ENCODE peak calls at places on chromosomes 16 and 17, in five cellular contexts. A is kidney; U is CD8-positive, alpha-beta memory T cell; H is mucosa of descending colon; B is endodermal cell. X is an unnamed sample.

GRCh38 chr16:53913082-53913870 is 209.3 kb downstream of the FTO start:
- DNase-seq in A (no peak), U (no peak), H (no peak), B (no peak), X (peak)

GRCh38 chr17:44105483-44105882 is 18.0 kb downstream of the HDAC5 start:
- DNase-seq in A (no peak), U (no peak), H (no peak), B (peak), X (no peak)

GRCh38 chr16:31711344-31711845 is 162.2 kb upstream of the ZNF267 start:
- DNase-seq in A (no peak), U (no peak), H (no peak), B (no peak), X (no peak)

GRCh38 chr17:76678330-76678729 is 32.4 kb downstream of the MXRA7 start:
- DNase-seq in A (peak), U (peak), H (peak), B (no peak), X (no peak)

GRCh38 chr17:57949649-57950048 is 5.6 kb downstream of the CUEDC1 start:
- DNase-seq in A (no peak), U (no peak), H (no peak), B (no peak), X (no peak)

GRCh38 chr16:57653936-57654335 is 14.2 kb upstream of the ADGRG3 start:
- DNase-seq in A (no peak), U (no peak), H (no peak), B (no peak), X (no peak)

GRCh38 chr17:68134046-68134637 is 98.6 kb downstream of the KPNA2 start:
- DNase-seq in A (no peak), U (no peak), H (no peak), B (peak), X (no peak)

GRCh38 chr17:31411707-31412285 is 20.3 kb downstream of the RAB11FIP4 start:
- DNase-seq in A (peak), U (no peak), H (peak), B (no peak), X (no peak)

GRCh38 chr16:85027349-85027967 is at the start of gene KIAA0513:
- DNase-seq in A (peak), U (peak), H (peak), B (peak), X (peak)

GRCh38 chr16:84349852-84350565 is 18.3 kb upstream of the ATP2C2 start:
- DNase-seq in A (peak), U (no peak), H (peak), B (no peak), X (no peak)

GRCh38 chr16:53094013-53094630 is 39.3 kb downstream of the CHD9 start:
- DNase-seq in A (peak), U (peak), H (peak), B (no peak), X (no peak)

GRCh38 chr17:49525831-49526741 is 31.0 kb downstream of the NGFR start:
- DNase-seq in A (no peak), U (no peak), H (no peak), B (peak), X (no peak)

GRCh38 chr17:836154-836553 is 54.0 kb downstream of the MRM3 start:
- DNase-seq in A (no peak), U (no peak), H (no peak), B (no peak), X (no peak)

GRCh38 chr17:72648702-72649101 is 443.8 kb downstream of the SLC39A11 start:
- DNase-seq in A (no peak), U (no peak), H (no peak), B (no peak), X (no peak)

GRCh38 chr16:8675183-8676159 is 1.1 kb downstream of the ABAT start:
- DNase-seq in A (no peak), U (peak), H (no peak), B (no peak), X (no peak)

GRCh38 chr16:66266436-66267286 is 99.8 kb upstream of the CDH5 start:
- DNase-seq in A (no peak), U (no peak), H (peak), B (peak), X (no peak)

GRCh38 chr17:35243459-35244204 is 760 bp downstream of the SLFN5 start:
- DNase-seq in A (peak), U (peak), H (peak), B (peak), X (peak)

GRCh38 chr17:51120357-51120738 is 320 bp downstream of the SPAG9 start:
- DNase-seq in A (no peak), U (no peak), H (no peak), B (no peak), X (no peak)

GRCh38 chr16:48035142-48035541 is 120.7 kb downstream of the ABCC12 start:
- DNase-seq in A (no peak), U (no peak), H (no peak), B (no peak), X (no peak)

GRCh38 chr16:86018487-86018886 is 119.5 kb downstream of the IRF8 start:
- DNase-seq in A (peak), U (no peak), H (peak), B (peak), X (no peak)

GRCh38 chr16:81366316-81366932 is 51.7 kb downstream of the GAN start:
- DNase-seq in A (no peak), U (peak), H (no peak), B (no peak), X (peak)

GRCh38 chr17:81831563-81831956 is 1.5 kb downstream of the MCRIP1 start:
- DNase-seq in A (no peak), U (no peak), H (no peak), B (no peak), X (no peak)

GRCh38 chr17:38352245-38353083 is 820 bp downstream of the SOCS7 start:
- DNase-seq in A (peak), U (no peak), H (no peak), B (peak), X (peak)

GRCh38 chr16:87570938-87571867 is 31.1 kb upstream of the JPH3 start:
- DNase-seq in A (peak), U (no peak), H (no peak), B (peak), X (peak)

GRCh38 chr17:30344283-30345088 is 10.6 kb upstream of the TMIGD1 start:
- DNase-seq in A (no peak), U (no peak), H (peak), B (no peak), X (peak)

GRCh38 chr17:12230411-12230810 is 209.7 kb downstream of the MAP2K4 start:
- DNase-seq in A (no peak), U (no peak), H (no peak), B (no peak), X (no peak)

GRCh38 chr17:71441098-71441497 is 679.7 kb upstream of the SOX9 start:
- DNase-seq in A (no peak), U (no peak), H (no peak), B (no peak), X (no peak)

GRCh38 chr17:81551458-81552243 is 502 bp downstream of the FAAP100 start:
- DNase-seq in A (peak), U (no peak), H (peak), B (peak), X (no peak)

GRCh38 chr16:50593410-50594139 is 45.4 kb downstream of the NKD1 start:
- DNase-seq in A (no peak), U (no peak), H (no peak), B (peak), X (peak)

GRCh38 chr16:87658564-87659225 is 56.4 kb downstream of the JPH3 start:
- DNase-seq in A (no peak), U (no peak), H (no peak), B (no peak), X (no peak)

GRCh38 chr16:49698416-49698815 is 157.5 kb downstream of the ZNF423 start:
- DNase-seq in A (no peak), U (no peak), H (no peak), B (peak), X (peak)

GRCh38 chr17:1177099-1177996 is 2.4 kb downstream of the ABR start:
- DNase-seq in A (no peak), U (no peak), H (peak), B (no peak), X (no peak)

GRCh38 chr17:62792122-62792800 is 15.9 kb downstream of the MARCHF10 start:
- DNase-seq in A (no peak), U (no peak), H (no peak), B (peak), X (no peak)

GRCh38 chr16:50699345-50700159 is 6.1 kb downstream of the NOD2 start:
- DNase-seq in A (peak), U (no peak), H (peak), B (no peak), X (no peak)

DNA sequence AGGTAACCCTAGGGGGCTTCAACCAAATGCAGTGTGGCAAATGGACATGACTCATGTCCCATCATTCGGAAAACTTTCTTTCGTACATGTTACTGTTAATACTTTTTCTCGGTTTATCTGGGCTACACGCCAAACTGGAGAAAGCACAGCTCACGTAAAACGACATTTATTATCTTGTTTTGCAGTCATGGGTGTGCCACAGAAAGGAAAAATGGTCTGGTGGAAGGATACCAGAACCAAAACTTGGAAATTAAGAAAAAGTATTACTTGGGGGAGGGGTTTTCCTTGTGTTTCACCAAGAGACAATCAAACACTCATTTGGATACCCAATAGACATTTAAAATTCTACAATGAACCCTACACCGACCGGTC is 23.6 kb downstream of the ALOX15B start:
- DNase-seq in A (no peak), U (no peak), H (no peak), B (peak), X (no peak)
- H3K4me3 ChIP-seq in A (no peak), U (no peak), H (no peak), B (peak), X (no peak)

GRCh38 chr16:88966986-88967799 is 9.8 kb downstream of the CBFA2T3 start:
- DNase-seq in A (no peak), U (no peak), H (peak), B (no peak), X (no peak)
- H3K4me3 ChIP-seq in A (no peak), U (no peak), H (no peak), B (no peak), X (no peak)

GRCh38 chr17:40069751-40070643 is 7.2 kb downstream of the THRA start:
- DNase-seq in A (peak), U (peak), H (peak), B (peak), X (no peak)
- H3K4me3 ChIP-seq in A (no peak), U (peak), H (no peak), B (no peak), X (no peak)

DNA sequence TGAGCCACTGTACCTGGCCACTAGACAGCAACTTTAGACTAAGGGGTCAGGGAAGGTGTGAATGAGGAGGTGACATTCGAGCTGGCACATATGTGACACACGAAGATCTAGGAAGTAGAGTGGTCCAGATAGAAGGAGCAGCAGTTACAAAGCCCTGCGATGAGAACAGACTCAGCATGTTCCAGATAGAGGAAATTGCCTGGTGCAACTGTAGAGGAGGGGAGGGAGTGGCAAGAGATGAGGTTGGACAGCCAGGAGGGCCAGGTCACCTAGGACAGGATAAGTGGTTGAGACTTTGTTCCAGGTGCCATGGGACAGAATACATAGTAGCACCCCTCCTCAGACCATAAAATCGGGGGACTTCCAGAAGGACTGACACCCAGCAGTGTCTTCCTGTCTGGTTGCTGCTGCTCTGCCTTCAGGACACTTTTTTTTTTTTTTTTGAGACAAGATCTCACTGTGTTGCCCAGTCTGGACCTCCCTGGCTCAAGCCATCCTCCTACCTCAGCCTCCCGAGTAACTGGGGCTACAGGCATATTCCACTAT is 11.0 kb upstream of the CENPT start:
- DNase-seq in A (no peak), U (no peak), H (no peak), B (no peak), X (no peak)
- H3K4me3 ChIP-seq in A (no peak), U (no peak), H (no peak), B (no peak), X (no peak)

DNA sequence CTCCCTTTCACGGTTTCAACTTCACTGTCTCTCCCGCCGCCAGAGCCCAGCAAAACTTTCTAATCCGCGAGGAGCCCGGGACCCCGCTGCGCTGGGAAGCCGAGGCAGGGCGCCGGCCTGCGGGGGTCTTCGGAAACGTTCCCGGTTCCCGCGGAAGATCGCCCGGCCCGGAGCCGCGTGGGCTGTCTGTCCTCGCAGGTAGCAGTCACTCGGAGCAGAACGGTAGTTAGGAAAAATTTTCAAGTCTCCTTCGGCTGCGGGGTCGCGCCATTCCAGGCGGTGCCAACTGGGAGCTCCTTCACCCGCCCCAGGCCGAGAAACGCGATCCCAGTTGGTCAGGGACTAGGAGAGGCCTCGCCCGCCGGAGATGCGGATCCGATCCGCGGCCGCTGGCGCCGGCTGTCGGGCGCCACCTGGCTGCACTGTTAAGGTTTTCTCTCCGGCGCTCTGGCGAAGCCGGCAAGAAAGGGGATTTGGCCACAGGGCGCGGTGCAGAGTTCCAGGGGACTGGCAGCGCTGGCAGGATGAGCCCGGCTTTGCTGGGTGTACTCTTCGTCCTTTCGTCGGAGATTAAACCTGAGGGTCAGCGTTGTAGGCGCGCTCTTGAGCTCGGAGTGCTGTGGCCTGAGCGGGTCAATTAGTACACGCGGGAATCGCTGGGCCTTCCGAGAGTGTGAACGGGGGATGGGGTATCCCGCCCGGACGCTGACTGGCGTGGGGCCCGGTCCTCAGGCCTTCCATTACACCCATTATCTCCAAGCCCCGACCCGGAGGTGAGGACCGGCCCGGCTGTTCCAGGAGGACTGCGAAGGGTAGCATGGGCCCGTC is 135.4 kb downstream of the KCNJ12 start:
- DNase-seq in A (peak), U (peak), H (peak), B (peak), X (peak)
- H3K4me3 ChIP-seq in A (peak), U (peak), H (no peak), B (peak), X (peak)

X was measured in HAP-1.